ENCODE peak calls at places on chromosome 11, in six cellular contexts. One of them, this sample, is unnamed.
A peak's percentile ranks its signal among the peaks of the same experiment; 100 is the strongest.

GRCh38 chr11:1706634-1707400 is 9.8 kb downstream of the KRTAP5-6 start:
- DNase-seq in lung: no peak
- DNase-seq in right lobe of liver: peak; percentile 50
- DNase-seq in left lung: no peak
- DNase-seq in IMR-90: no peak
- DNase-seq in naive thymus-derived CD4-positive, alpha-beta T cell: peak; percentile 24
- DNase-seq in this sample: no peak

GRCh38 chr11:10666556-10666955 is 27.0 kb downstream of the IRAG1 start:
- DNase-seq in lung: no peak
- DNase-seq in right lobe of liver: no peak
- DNase-seq in left lung: no peak
- DNase-seq in IMR-90: peak; percentile 74
- DNase-seq in naive thymus-derived CD4-positive, alpha-beta T cell: no peak
- DNase-seq in this sample: no peak

GRCh38 chr11:62665630-62666258 is 632 bp downstream of the CSKMT start:
- DNase-seq in lung: peak; percentile 51
- DNase-seq in right lobe of liver: no peak
- DNase-seq in left lung: peak; percentile 53
- DNase-seq in IMR-90: peak; percentile 66
- DNase-seq in naive thymus-derived CD4-positive, alpha-beta T cell: no peak
- DNase-seq in this sample: peak; percentile 63

GRCh38 chr11:37451903-37452302 is 853.9 kb upstream of the RAG2 start:
- DNase-seq in lung: no peak
- DNase-seq in right lobe of liver: no peak
- DNase-seq in left lung: no peak
- DNase-seq in IMR-90: no peak
- DNase-seq in naive thymus-derived CD4-positive, alpha-beta T cell: no peak
- DNase-seq in this sample: no peak

GRCh38 chr11:47392546-47393162 is 14.3 kb upstream of the SPI1 start:
- DNase-seq in lung: no peak
- DNase-seq in right lobe of liver: no peak
- DNase-seq in left lung: peak; percentile 33
- DNase-seq in IMR-90: no peak
- DNase-seq in naive thymus-derived CD4-positive, alpha-beta T cell: no peak
- DNase-seq in this sample: no peak

GRCh38 chr11:86089659-86090058 is 20.8 kb upstream of the PICALM start:
- DNase-seq in lung: no peak
- DNase-seq in right lobe of liver: no peak
- DNase-seq in left lung: no peak
- DNase-seq in IMR-90: no peak
- DNase-seq in naive thymus-derived CD4-positive, alpha-beta T cell: no peak
- DNase-seq in this sample: no peak

GRCh38 chr11:127859941-127860354 is 727.4 kb downstream of the ETS1 start:
- DNase-seq in lung: no peak
- DNase-seq in right lobe of liver: no peak
- DNase-seq in left lung: no peak
- DNase-seq in IMR-90: no peak
- DNase-seq in naive thymus-derived CD4-positive, alpha-beta T cell: no peak
- DNase-seq in this sample: no peak

GRCh38 chr11:10606536-10607208 is 38.2 kb upstream of the LYVE1 start:
- DNase-seq in lung: peak; percentile 30
- DNase-seq in right lobe of liver: no peak
- DNase-seq in left lung: no peak
- DNase-seq in IMR-90: peak; percentile 86
- DNase-seq in naive thymus-derived CD4-positive, alpha-beta T cell: no peak
- DNase-seq in this sample: no peak

GRCh38 chr11:62605902-62606301 is 4.2 kb upstream of the MTA2 start:
- DNase-seq in lung: no peak
- DNase-seq in right lobe of liver: no peak
- DNase-seq in left lung: no peak
- DNase-seq in IMR-90: no peak
- DNase-seq in naive thymus-derived CD4-positive, alpha-beta T cell: no peak
- DNase-seq in this sample: no peak

GRCh38 chr11:101912823-101913284 is 2.0 kb upstream of the CEP126 start:
- DNase-seq in lung: no peak
- DNase-seq in right lobe of liver: no peak
- DNase-seq in left lung: no peak
- DNase-seq in IMR-90: peak; percentile 67
- DNase-seq in naive thymus-derived CD4-positive, alpha-beta T cell: no peak
- DNase-seq in this sample: no peak

GRCh38 chr11:57903441-57904123 is 120.1 kb upstream of the OR9Q1 start:
- DNase-seq in lung: no peak
- DNase-seq in right lobe of liver: no peak
- DNase-seq in left lung: peak; percentile 37
- DNase-seq in IMR-90: peak; percentile 10
- DNase-seq in naive thymus-derived CD4-positive, alpha-beta T cell: no peak
- DNase-seq in this sample: no peak

GRCh38 chr11:2137202-2138071 is 1.8 kb downstream of the IGF2 start:
- DNase-seq in lung: peak; percentile 36
- DNase-seq in right lobe of liver: no peak
- DNase-seq in left lung: no peak
- DNase-seq in IMR-90: peak; percentile 48
- DNase-seq in naive thymus-derived CD4-positive, alpha-beta T cell: no peak
- DNase-seq in this sample: peak; percentile 72

GRCh38 chr11:93089474-93090102 is 108.2 kb downstream of the SLC36A4 start:
- DNase-seq in lung: no peak
- DNase-seq in right lobe of liver: no peak
- DNase-seq in left lung: no peak
- DNase-seq in IMR-90: peak; percentile 62
- DNase-seq in naive thymus-derived CD4-positive, alpha-beta T cell: no peak
- DNase-seq in this sample: peak; percentile 84

GRCh38 chr11:35859311-35859710 is 84.6 kb upstream of the LDLRAD3 start:
- DNase-seq in lung: no peak
- DNase-seq in right lobe of liver: no peak
- DNase-seq in left lung: no peak
- DNase-seq in IMR-90: peak; percentile 43
- DNase-seq in naive thymus-derived CD4-positive, alpha-beta T cell: no peak
- DNase-seq in this sample: no peak

GRCh38 chr11:132644511-132644910 is 887.8 kb downstream of the OPCML start:
- DNase-seq in lung: no peak
- DNase-seq in right lobe of liver: no peak
- DNase-seq in left lung: no peak
- DNase-seq in IMR-90: no peak
- DNase-seq in naive thymus-derived CD4-positive, alpha-beta T cell: no peak
- DNase-seq in this sample: no peak

GRCh38 chr11:117026593-117027330 is 71.5 kb downstream of the SIK3 start:
- DNase-seq in lung: no peak
- DNase-seq in right lobe of liver: no peak
- DNase-seq in left lung: no peak
- DNase-seq in IMR-90: peak; percentile 90
- DNase-seq in naive thymus-derived CD4-positive, alpha-beta T cell: no peak
- DNase-seq in this sample: no peak

GRCh38 chr11:85182437-85183109 is 444.6 kb downstream of the DLG2 start:
- DNase-seq in lung: no peak
- DNase-seq in right lobe of liver: no peak
- DNase-seq in left lung: no peak
- DNase-seq in IMR-90: peak; percentile 35
- DNase-seq in naive thymus-derived CD4-positive, alpha-beta T cell: no peak
- DNase-seq in this sample: peak; percentile 73

GRCh38 chr11:46383974-46384701 is 2.7 kb downstream of the MDK start:
- DNase-seq in lung: no peak
- DNase-seq in right lobe of liver: no peak
- DNase-seq in left lung: no peak
- DNase-seq in IMR-90: no peak
- DNase-seq in naive thymus-derived CD4-positive, alpha-beta T cell: no peak
- DNase-seq in this sample: peak; percentile 14

GRCh38 chr11:2806351-2807058 is 79.1 kb downstream of the CDKN1C start:
- DNase-seq in lung: peak; percentile 26
- DNase-seq in right lobe of liver: no peak
- DNase-seq in left lung: no peak
- DNase-seq in IMR-90: no peak
- DNase-seq in naive thymus-derived CD4-positive, alpha-beta T cell: no peak
- DNase-seq in this sample: no peak

DNA sequence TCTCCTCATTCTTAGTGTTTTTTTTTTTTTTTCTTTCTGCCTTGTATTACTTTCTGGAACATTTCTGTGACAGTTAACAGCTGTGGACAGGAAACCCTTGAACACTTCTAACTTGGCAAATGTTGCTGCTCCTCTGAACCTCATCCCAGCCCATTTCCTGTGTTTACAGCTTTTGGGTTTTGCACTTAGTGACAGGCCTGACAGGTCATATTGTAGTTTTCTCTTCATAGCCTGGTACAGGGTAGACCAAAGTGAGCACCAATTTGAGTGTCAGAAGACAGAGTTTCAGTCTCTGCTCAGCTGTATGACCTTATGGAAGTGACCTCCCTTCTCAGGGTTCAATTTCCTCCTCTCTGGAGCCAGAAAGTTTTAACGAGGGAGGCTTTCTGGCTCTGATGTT is 91.6 kb downstream of the STIM1 start:
- DNase-seq in lung: no peak
- DNase-seq in right lobe of liver: no peak
- DNase-seq in left lung: no peak
- DNase-seq in IMR-90: peak; percentile 67
- DNase-seq in naive thymus-derived CD4-positive, alpha-beta T cell: peak; percentile 80
- DNase-seq in this sample: no peak
- H3K4me1 ChIP-seq in lung: peaks cover 8% of the 10 kb centered on the region
- H3K4me1 ChIP-seq in right lobe of liver: peaks cover 4% of the 10 kb centered on the region
- H3K4me1 ChIP-seq in left lung: peaks cover 89% of the 10 kb centered on the region
- H3K4me1 ChIP-seq in IMR-90: peaks cover 19% of the 10 kb centered on the region
- H3K4me1 ChIP-seq in naive thymus-derived CD4-positive, alpha-beta T cell: peaks cover 93% of the 10 kb centered on the region
- H3K4me1 ChIP-seq in this sample: no peaks in the 10 kb centered on the region

GRCh38 chr11:34640050-34640971 is 19.4 kb downstream of the EHF start:
- DNase-seq in lung: peak; percentile 84
- DNase-seq in right lobe of liver: no peak
- DNase-seq in left lung: peak; percentile 78
- DNase-seq in IMR-90: no peak
- DNase-seq in naive thymus-derived CD4-positive, alpha-beta T cell: no peak
- DNase-seq in this sample: peak; percentile 61
- H3K4me1 ChIP-seq in lung: peaks cover 11% of the 10 kb centered on the region
- H3K4me1 ChIP-seq in right lobe of liver: no peaks in the 10 kb centered on the region
- H3K4me1 ChIP-seq in left lung: peaks cover 17% of the 10 kb centered on the region
- H3K4me1 ChIP-seq in IMR-90: peaks cover 13% of the 10 kb centered on the region
- H3K4me1 ChIP-seq in naive thymus-derived CD4-positive, alpha-beta T cell: no peaks in the 10 kb centered on the region
- H3K4me1 ChIP-seq in this sample: peaks cover 5% of the 10 kb centered on the region

GRCh38 chr11:69888671-69889076 is 69.5 kb upstream of the FGF3 start:
- DNase-seq in lung: peak; percentile 69
- DNase-seq in right lobe of liver: peak; percentile 78
- DNase-seq in left lung: no peak
- DNase-seq in IMR-90: peak; percentile 38
- DNase-seq in naive thymus-derived CD4-positive, alpha-beta T cell: peak; percentile 53
- DNase-seq in this sample: peak; percentile 39
- H3K4me1 ChIP-seq in lung: peaks cover 5% of the 10 kb centered on the region
- H3K4me1 ChIP-seq in right lobe of liver: peaks cover 6% of the 10 kb centered on the region
- H3K4me1 ChIP-seq in left lung: no peaks in the 10 kb centered on the region
- H3K4me1 ChIP-seq in IMR-90: peaks cover 7% of the 10 kb centered on the region
- H3K4me1 ChIP-seq in naive thymus-derived CD4-positive, alpha-beta T cell: no peaks in the 10 kb centered on the region
- H3K4me1 ChIP-seq in this sample: peaks cover 6% of the 10 kb centered on the region

GRCh38 chr11:118245946-118246562 is 6.1 kb downstream of the MPZL3 start:
- DNase-seq in lung: no peak
- DNase-seq in right lobe of liver: no peak
- DNase-seq in left lung: no peak
- DNase-seq in IMR-90: no peak
- DNase-seq in naive thymus-derived CD4-positive, alpha-beta T cell: no peak
- DNase-seq in this sample: peak; percentile 16
- H3K4me1 ChIP-seq in lung: peaks cover 10% of the 10 kb centered on the region
- H3K4me1 ChIP-seq in right lobe of liver: no peaks in the 10 kb centered on the region
- H3K4me1 ChIP-seq in left lung: peaks cover 83% of the 10 kb centered on the region
- H3K4me1 ChIP-seq in IMR-90: no peaks in the 10 kb centered on the region
- H3K4me1 ChIP-seq in naive thymus-derived CD4-positive, alpha-beta T cell: peaks cover 13% of the 10 kb centered on the region
- H3K4me1 ChIP-seq in this sample: no peaks in the 10 kb centered on the region

DNA sequence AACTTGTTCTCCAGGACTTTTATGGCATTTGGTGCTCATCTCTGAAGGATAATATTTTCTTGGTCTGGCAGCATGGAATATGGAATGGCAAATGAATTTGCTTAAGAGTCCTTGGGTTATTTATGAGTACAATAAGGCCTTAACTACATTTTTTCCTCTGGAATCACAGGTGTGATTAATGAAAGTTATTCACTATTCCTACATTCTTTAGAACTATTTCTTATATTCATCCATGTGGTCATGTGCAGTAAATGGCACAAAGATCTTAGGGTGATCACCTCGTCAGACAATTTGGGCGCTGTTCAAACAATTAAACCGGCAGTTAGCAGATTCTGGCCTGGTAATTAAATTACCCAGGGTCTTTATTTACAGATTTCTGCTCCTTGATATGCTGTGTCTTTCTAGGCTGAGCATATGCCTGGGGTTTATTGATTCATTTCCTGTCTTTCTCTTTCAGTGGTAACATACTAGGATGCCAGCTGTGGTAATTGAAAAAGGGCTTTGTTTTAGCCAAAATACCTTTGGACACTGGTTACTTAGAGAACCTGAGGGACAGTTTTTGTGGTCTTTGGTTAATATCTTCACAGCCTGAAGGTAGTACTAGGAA is 31.6 kb downstream of the SIK2 start:
- DNase-seq in lung: no peak
- DNase-seq in right lobe of liver: no peak
- DNase-seq in left lung: no peak
- DNase-seq in IMR-90: peak; percentile 35
- DNase-seq in naive thymus-derived CD4-positive, alpha-beta T cell: no peak
- DNase-seq in this sample: no peak
- H3K4me1 ChIP-seq in lung: peaks cover 2% of the 10 kb centered on the region
- H3K4me1 ChIP-seq in right lobe of liver: no peaks in the 10 kb centered on the region
- H3K4me1 ChIP-seq in left lung: peaks cover 19% of the 10 kb centered on the region
- H3K4me1 ChIP-seq in IMR-90: peaks cover 12% of the 10 kb centered on the region
- H3K4me1 ChIP-seq in naive thymus-derived CD4-positive, alpha-beta T cell: no peaks in the 10 kb centered on the region
- H3K4me1 ChIP-seq in this sample: peaks cover 12% of the 10 kb centered on the region